ENCODE peak calls at places on chromosomes 11 and 22, in six cellular contexts. X, A, B, F, K and Q are unnamed samples. For H3K27me3 and H3K4me1, the result is how much of the 10 kb centered on the place peaks cover.

GRCh38 chr22:19180234-19180633 is 1.7 kb upstream of the SLC25A1 start:
- DNase-seq in X (no peak), A (no peak), B (no peak), F (no peak), K (no peak), Q (no peak)

GRCh38 chr11:110133182-110133581 is 40.0 kb downstream of the ZC3H12C start:
- DNase-seq in X (no peak), A (no peak), B (no peak), F (no peak), K (no peak), Q (no peak)

GRCh38 chr11:8309862-8310261 is 46.2 kb upstream of the LMO1 start:
- DNase-seq in X (no peak), A (peak), B (no peak), F (no peak), K (no peak), Q (no peak)

GRCh38 chr11:86261328-86261727 is 16.8 kb downstream of the EED start:
- DNase-seq in X (no peak), A (no peak), B (no peak), F (no peak), K (no peak), Q (no peak)

GRCh38 chr11:105861225-105861624 is 160.8 kb downstream of the MSANTD4 start:
- DNase-seq in X (no peak), A (no peak), B (peak), F (no peak), K (no peak), Q (no peak)

GRCh38 chr11:66912361-66912760 is 45.8 kb downstream of the PC start:
- DNase-seq in X (no peak), A (no peak), B (no peak), F (no peak), K (no peak), Q (no peak)

GRCh38 chr22:33747576-33748180 is 172.6 kb downstream of the LARGE1 start:
- DNase-seq in X (peak), A (no peak), B (no peak), F (no peak), K (no peak), Q (no peak)

GRCh38 chr11:35927730-35928129 is 16.1 kb upstream of the LDLRAD3 start:
- DNase-seq in X (peak), A (peak), B (peak), F (peak), K (peak), Q (no peak)

GRCh38 chr11:71183878-71184277 is 68.5 kb downstream of the SHANK2 start:
- DNase-seq in X (no peak), A (peak), B (no peak), F (no peak), K (no peak), Q (no peak)

GRCh38 chr22:27874756-27875155 is 44.3 kb downstream of the PITPNB start:
- DNase-seq in X (no peak), A (no peak), B (no peak), F (no peak), K (no peak), Q (no peak)

GRCh38 chr22:19750666-19751490 is 9.7 kb upstream of the TBX1 start:
- DNase-seq in X (no peak), A (no peak), B (no peak), F (no peak), K (no peak), Q (no peak)

GRCh38 chr11:42253156-42253555 is 793.7 kb upstream of the LRRC4C start:
- DNase-seq in X (no peak), A (no peak), B (no peak), F (no peak), K (no peak), Q (no peak)

GRCh38 chr11:130068986-130069683 is 559 bp upstream of the APLP2 start:
- DNase-seq in X (peak), A (peak), B (peak), F (peak), K (peak), Q (no peak)

GRCh38 chr22:21038405-21038804 is 6.0 kb upstream of the SLC7A4 start:
- DNase-seq in X (peak), A (no peak), B (peak), F (no peak), K (no peak), Q (no peak)

GRCh38 chr22:30754971-30755759 is 60.5 kb downstream of the OSBP2 start:
- DNase-seq in X (peak), A (peak), B (peak), F (no peak), K (peak), Q (peak)

GRCh38 chr11:118998822-118999221 is 884 bp downstream of the CENATAC start:
- DNase-seq in X (peak), A (no peak), B (peak), F (no peak), K (peak), Q (peak)

GRCh38 chr11:131099746-131100145 is 183.5 kb upstream of the SNX19 start:
- DNase-seq in X (no peak), A (no peak), B (peak), F (no peak), K (peak), Q (no peak)

GRCh38 chr11:67252831-67253239 is 13.4 kb upstream of the GRK2 start:
- DNase-seq in X (peak), A (peak), B (peak), F (no peak), K (no peak), Q (peak)

GRCh38 chr11:74695705-74696280 is 35.4 kb downstream of the CHRDL2 start:
- DNase-seq in X (no peak), A (no peak), B (peak), F (no peak), K (no peak), Q (no peak)

GRCh38 chr22:19517919-19518567 is 6.2 kb downstream of the CLDN5 start:
- DNase-seq in X (no peak), A (no peak), B (no peak), F (no peak), K (no peak), Q (no peak)

GRCh38 chr22:31623634-31624312 is 38.2 kb downstream of the PISD start:
- DNase-seq in X (no peak), A (no peak), B (no peak), F (no peak), K (no peak), Q (no peak)

GRCh38 chr11:114242032-114242431 is 54.2 kb upstream of the NNMT start:
- DNase-seq in X (no peak), A (peak), B (no peak), F (no peak), K (no peak), Q (no peak)

GRCh38 chr11:120326228-120326627 is 1.1 kb downstream of the TLCD5 start:
- DNase-seq in X (peak), A (no peak), B (peak), F (no peak), K (no peak), Q (no peak)

GRCh38 chr22:35914665-35915476 is 113.8 kb downstream of the RBFOX2 start:
- DNase-seq in X (peak), A (peak), B (peak), F (peak), K (peak), Q (peak)

GRCh38 chr11:86582898-86583297 is 89.5 kb downstream of the ME3 start:
- DNase-seq in X (no peak), A (no peak), B (no peak), F (no peak), K (no peak), Q (no peak)

GRCh38 chr11:57219021-57219627 is 17.9 kb downstream of the APLNR start:
- DNase-seq in X (peak), A (no peak), B (peak), F (peak), K (no peak), Q (no peak)

GRCh38 chr11:16767957-16768356 is 29.5 kb downstream of the C11orf58 start:
- DNase-seq in X (no peak), A (no peak), B (no peak), F (no peak), K (no peak), Q (no peak)

DNA sequence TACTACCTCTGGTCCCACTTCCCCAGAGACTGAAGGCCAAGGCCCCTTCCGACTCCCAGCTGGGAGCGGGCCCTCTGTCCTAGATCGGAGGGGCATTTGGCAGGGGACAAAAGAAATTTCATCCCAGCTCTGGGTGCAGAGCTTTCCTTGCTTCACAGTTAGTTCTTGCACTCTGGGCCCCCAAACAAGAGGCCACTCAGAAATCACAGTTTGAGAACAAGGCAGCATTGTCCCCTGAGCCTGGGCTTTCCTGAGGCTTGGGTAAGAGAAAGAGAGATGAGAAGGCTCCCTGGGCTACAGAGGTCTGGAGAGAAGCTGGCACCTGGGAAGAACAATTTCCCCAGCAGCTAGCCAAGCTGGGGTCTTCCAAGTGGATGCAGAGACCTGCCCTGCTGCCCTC is 71.8 kb upstream of the NCAM1 start:
- DNase-seq in X (no peak), A (no peak), B (no peak), F (no peak), K (no peak), Q (no peak)
- H3K27me3 ChIP-seq in X (under half), A (under half), B (under half), F (under half), K (under half), Q (under half)

DNA sequence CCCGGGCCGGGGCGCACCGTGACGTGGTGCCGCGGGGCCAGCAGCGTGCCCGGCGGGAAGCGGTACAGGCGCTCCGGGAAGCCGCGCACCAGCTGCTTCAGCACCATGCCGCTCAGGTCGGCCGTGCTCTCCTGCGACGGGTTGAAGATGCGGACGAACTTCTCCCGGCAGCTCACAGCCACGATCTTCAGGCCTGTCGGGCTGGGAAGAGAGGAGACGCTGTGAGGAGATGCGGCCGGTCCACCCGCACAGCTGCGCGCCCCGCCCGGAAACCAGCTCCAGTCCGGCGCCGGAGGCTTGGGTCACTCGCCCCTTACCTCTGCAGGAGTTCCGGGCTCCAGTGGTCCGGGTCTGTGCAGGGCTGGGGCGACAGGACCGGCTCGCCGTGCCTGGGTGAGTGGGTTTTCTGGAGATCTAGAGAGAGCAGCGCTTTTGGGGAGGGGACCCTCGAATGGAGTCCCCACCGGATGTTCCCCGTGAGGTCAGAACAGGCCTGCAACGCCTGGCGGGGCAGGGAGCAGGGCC is 4.3 kb downstream of the LMNTD2 start:
- DNase-seq in X (no peak), A (no peak), B (no peak), F (no peak), K (no peak), Q (no peak)
- H3K4me3 ChIP-seq in X (no peak), A (no peak), B (no peak), F (no peak), K (no peak), Q (no peak)

DNA sequence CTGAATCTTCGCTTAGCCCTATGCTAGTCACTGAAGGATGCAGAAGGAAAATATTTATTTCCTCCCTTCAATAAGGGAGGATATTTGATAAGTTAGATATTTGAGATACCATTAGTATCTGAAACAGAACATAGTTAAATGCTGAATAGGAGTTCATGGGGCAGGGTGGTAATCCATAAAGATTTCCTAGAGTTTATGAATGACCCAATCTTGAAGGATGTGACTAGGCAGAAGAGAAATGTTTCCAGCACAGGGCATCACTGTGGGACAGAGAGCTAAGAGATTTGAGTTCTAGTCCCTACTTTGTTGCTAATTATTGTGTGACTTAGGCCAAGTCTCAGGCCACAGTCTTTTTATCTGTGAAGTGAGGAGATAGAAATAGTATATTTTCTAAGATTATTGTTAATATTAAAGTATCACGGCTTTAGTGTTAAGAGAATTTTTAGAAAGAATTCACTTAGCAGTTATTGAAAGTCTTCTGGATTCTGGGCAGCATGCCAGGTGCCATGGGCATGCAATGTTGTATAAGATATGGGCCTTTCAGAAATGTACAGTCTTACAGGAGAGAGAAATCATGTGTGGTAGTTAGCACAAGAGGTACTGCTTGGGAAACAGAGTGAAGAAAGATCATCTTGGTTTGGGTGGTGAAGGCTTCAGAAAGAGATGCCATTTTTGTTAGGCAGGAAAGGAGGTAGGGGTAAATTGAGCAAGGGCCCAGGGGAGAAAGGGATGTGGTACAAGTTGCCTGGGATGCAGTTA is 24.0 kb downstream of the SWAP70 start:
- DNase-seq in X (peak), A (no peak), B (peak), F (no peak), K (no peak), Q (no peak)
- H3K4me1 ChIP-seq in X (under half), A (under half), B (under half), F (under half), K (under half), Q (under half)

GRCh38 chr11:123273616-123274015 is 78.6 kb upstream of the CLMP start:
- DNase-seq in X (no peak), A (no peak), B (no peak), F (no peak), K (no peak), Q (no peak)
- H3K27me3 ChIP-seq in X (under half), A (under half), B (under half), F (under half), K (under half), Q (under half)

GRCh38 chr11:65640483-65641207 is 2.7 kb downstream of the SIPA1 start:
- DNase-seq in X (peak), A (no peak), B (no peak), F (no peak), K (no peak), Q (no peak)

GRCh38 chr11:65639623-65640482 is 2.0 kb downstream of the SIPA1 start:
- DNase-seq in X (peak), A (no peak), B (no peak), F (no peak), K (no peak), Q (no peak)

GRCh38 chr11:65641233-65642013 is 3.5 kb downstream of the SIPA1 start:
- DNase-seq in X (no peak), A (no peak), B (no peak), F (no peak), K (no peak), Q (no peak)

GRCh38 chr11:65643971-65644370 is 6.1 kb downstream of the SIPA1 start:
- DNase-seq in X (no peak), A (no peak), B (no peak), F (no peak), K (no peak), Q (no peak)

DNA sequence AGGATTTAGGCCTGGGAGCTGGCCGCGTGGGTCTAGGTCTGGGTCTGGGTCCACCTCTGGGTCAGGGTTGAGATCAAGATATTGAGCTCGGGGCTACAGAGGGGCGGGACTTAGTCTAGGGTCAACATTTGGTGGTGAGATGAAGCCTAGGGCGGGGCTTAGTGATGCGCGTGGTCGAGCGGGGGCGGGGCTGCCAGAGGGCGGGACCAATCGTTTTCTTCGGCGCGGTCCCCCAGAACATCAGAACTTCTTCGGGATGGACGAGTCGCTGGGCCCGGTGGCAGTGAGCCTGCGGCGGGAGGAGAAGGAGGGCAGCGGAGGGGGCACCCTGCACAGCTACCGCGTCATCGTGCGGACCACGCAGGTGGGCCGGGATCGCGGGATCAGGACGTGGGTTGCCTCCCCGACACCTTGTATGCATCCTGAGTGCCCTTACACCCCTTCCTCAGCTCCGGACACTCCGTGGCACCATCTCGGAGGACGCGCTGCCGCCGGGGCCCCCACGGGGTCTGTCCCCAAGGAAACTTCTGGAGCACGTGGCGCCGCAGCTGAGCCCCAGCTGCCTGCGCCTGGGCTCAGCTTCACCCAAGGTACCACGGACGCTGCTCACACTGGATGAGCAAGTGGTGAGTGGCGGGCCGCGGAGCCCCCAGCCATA is 4.2 kb downstream of the SIPA1 start:
- DNase-seq in X (no peak), A (no peak), B (no peak), F (no peak), K (no peak), Q (no peak)
- H3K4me3 ChIP-seq in X (no peak), A (no peak), B (no peak), F (no peak), K (no peak), Q (no peak)

DNA sequence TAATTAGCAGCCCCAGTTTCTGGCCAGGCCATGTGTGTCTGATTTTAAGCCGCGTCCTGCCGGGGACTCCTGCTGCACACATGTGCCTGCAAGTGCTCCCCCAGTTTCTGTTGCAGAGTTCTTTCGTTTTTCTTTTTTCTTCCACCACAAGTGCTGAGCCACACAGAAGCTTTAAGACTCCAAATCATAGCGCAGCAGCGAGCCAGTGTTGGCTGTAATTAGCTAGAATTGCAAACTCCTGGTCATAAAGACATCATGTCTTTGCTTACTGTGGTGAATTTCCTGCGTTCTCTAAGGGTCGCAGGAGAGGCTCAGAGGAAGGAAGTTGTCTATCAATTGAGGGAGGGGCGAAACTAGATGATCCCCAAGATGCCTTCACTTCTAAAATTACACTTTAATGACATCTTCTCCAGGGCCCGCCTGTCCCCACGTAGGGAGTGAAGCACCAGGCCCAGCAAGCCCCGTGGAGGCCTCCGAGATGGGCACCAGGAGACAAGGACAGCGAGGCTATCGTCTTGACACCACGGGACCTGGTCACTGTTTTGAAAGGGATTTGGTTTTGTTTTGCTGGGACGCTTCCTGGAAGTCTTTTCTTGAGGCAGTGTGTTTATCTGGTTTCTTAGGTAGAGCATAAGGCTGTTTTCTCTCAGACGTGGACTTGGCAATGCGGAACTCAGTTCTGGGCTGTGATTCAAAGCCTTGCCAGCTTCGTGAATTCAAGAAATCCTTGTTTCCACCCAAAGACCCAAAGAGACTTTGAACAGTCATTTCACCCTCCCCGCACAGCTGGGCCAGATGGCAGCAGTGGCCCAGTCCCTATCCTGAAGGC is 71.8 kb downstream of the UBASH3B start:
- DNase-seq in X (no peak), A (no peak), B (no peak), F (no peak), K (no peak), Q (no peak)
- H3K4me1 ChIP-seq in X (under half), A (under half), B (under half), F (under half), K (under half), Q (under half)

DNA sequence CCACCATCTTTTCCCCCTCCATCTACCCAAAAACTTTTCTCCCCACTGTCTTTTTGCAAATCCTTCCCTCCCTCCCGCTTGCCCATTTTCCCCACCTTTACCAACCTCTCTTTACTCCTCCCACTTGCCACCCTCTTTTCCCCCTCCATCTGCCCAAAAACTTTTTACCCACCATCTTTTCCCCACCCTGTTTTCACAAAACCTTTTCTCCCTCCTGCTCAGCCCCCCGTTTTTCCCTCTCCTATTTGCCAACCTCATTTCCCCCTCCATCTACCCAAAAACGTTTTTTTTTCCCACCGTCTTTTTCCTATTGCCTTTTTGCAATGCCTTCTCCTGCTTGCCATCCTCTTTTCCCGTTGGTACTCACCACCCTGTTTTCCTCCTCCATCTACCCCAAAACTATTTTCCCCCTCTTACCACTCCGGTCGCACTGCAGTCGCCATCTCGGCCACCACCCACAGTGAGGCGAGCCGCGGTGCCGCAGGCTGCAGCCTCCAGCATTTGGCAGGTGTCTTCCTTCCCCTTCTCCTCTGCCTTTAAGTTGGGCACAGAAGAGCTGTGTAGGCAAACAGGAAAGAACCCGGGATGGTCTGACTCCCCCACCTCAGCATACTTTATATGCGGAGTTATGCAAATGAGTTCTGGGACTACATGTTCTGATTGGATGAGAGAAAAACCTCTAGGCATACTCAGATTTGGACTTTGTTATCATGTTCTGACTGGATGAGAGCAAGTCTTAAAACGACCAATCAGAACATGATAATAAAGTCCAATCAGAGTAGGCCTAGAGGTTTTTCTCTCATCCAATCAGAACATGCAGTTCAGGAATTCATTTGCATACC is 121.2 kb upstream of the VPREB1 start:
- DNase-seq in X (no peak), A (no peak), B (no peak), F (no peak), K (no peak), Q (no peak)
- H3K27me3 ChIP-seq in X (under half), A (under half), B (half or more), F (under half), K (under half), Q (under half)

GRCh38 chr22:40679964-40680818 is 907 bp downstream of the MCHR1 start:
- DNase-seq in X (no peak), A (no peak), B (peak), F (no peak), K (no peak), Q (no peak)
- H3K4me3 ChIP-seq in X (no peak), A (no peak), B (no peak), F (no peak), K (no peak), Q (no peak)